ENCODE peak calls at places on chromosomes 6 and 20, in ten cellular contexts. One of them, this sample, is unnamed.

GRCh38 chr20:10922941-10923340 is 249.1 kb upstream of the JAG1 start:
- DNase-seq in caudate nucleus: no peak
- DNase-seq in tibial artery: no peak
- DNase-seq in pancreas: no peak
- DNase-seq in brain microvascular endothelial cell: peak
- DNase-seq in body of pancreas: no peak
- DNase-seq in suprapubic skin: no peak
- DNase-seq in tibial nerve: no peak
- DNase-seq in PC-9: peak
- DNase-seq in sigmoid colon: no peak
- DNase-seq in this sample: no peak

GRCh38 chr6:15663057-15663638 is 320 bp upstream of the DTNBP1 start:
- DNase-seq in caudate nucleus: no peak
- DNase-seq in tibial artery: no peak
- DNase-seq in pancreas: no peak
- DNase-seq in brain microvascular endothelial cell: peak
- DNase-seq in body of pancreas: no peak
- DNase-seq in suprapubic skin: no peak
- DNase-seq in tibial nerve: no peak
- DNase-seq in PC-9: no peak
- DNase-seq in sigmoid colon: no peak
- DNase-seq in this sample: no peak

GRCh38 chr6:37565267-37566208 is 65.8 kb upstream of the CCDC167 start:
- DNase-seq in caudate nucleus: no peak
- DNase-seq in tibial artery: no peak
- DNase-seq in pancreas: no peak
- DNase-seq in brain microvascular endothelial cell: no peak
- DNase-seq in body of pancreas: no peak
- DNase-seq in suprapubic skin: no peak
- DNase-seq in tibial nerve: no peak
- DNase-seq in PC-9: no peak
- DNase-seq in sigmoid colon: no peak
- DNase-seq in this sample: no peak

GRCh38 chr6:143581835-143582480 is 70.4 kb upstream of the FUCA2 start:
- DNase-seq in caudate nucleus: no peak
- DNase-seq in tibial artery: no peak
- DNase-seq in pancreas: no peak
- DNase-seq in brain microvascular endothelial cell: peak
- DNase-seq in body of pancreas: no peak
- DNase-seq in suprapubic skin: no peak
- DNase-seq in tibial nerve: no peak
- DNase-seq in PC-9: peak
- DNase-seq in sigmoid colon: no peak
- DNase-seq in this sample: no peak

GRCh38 chr20:56653221-56653620 is 24.1 kb downstream of the TFAP2C start:
- DNase-seq in caudate nucleus: no peak
- DNase-seq in tibial artery: no peak
- DNase-seq in pancreas: no peak
- DNase-seq in brain microvascular endothelial cell: no peak
- DNase-seq in body of pancreas: no peak
- DNase-seq in suprapubic skin: no peak
- DNase-seq in tibial nerve: no peak
- DNase-seq in PC-9: no peak
- DNase-seq in sigmoid colon: no peak
- DNase-seq in this sample: no peak

GRCh38 chr20:4867036-4867435 is 134.3 kb downstream of the SLC23A2 start:
- DNase-seq in caudate nucleus: no peak
- DNase-seq in tibial artery: no peak
- DNase-seq in pancreas: no peak
- DNase-seq in brain microvascular endothelial cell: no peak
- DNase-seq in body of pancreas: no peak
- DNase-seq in suprapubic skin: no peak
- DNase-seq in tibial nerve: no peak
- DNase-seq in PC-9: no peak
- DNase-seq in sigmoid colon: no peak
- DNase-seq in this sample: no peak

GRCh38 chr6:83633149-83633548 is 75.8 kb downstream of the SNAP91 start:
- DNase-seq in caudate nucleus: no peak
- DNase-seq in tibial artery: no peak
- DNase-seq in pancreas: no peak
- DNase-seq in brain microvascular endothelial cell: no peak
- DNase-seq in body of pancreas: no peak
- DNase-seq in suprapubic skin: no peak
- DNase-seq in tibial nerve: no peak
- DNase-seq in PC-9: no peak
- DNase-seq in sigmoid colon: no peak
- DNase-seq in this sample: no peak

GRCh38 chr20:56433880-56434255 is 21.8 kb downstream of the CASS4 start:
- DNase-seq in caudate nucleus: no peak
- DNase-seq in tibial artery: peak
- DNase-seq in pancreas: no peak
- DNase-seq in brain microvascular endothelial cell: peak
- DNase-seq in body of pancreas: no peak
- DNase-seq in suprapubic skin: no peak
- DNase-seq in tibial nerve: no peak
- DNase-seq in PC-9: no peak
- DNase-seq in sigmoid colon: peak
- DNase-seq in this sample: no peak

GRCh38 chr6:38688579-38689087 is 14.3 kb downstream of the GLO1 start:
- DNase-seq in caudate nucleus: no peak
- DNase-seq in tibial artery: no peak
- DNase-seq in pancreas: no peak
- DNase-seq in brain microvascular endothelial cell: no peak
- DNase-seq in body of pancreas: no peak
- DNase-seq in suprapubic skin: no peak
- DNase-seq in tibial nerve: no peak
- DNase-seq in PC-9: no peak
- DNase-seq in sigmoid colon: no peak
- DNase-seq in this sample: no peak

GRCh38 chr6:43702522-43703440 is 15.2 kb upstream of the MRPS18A start:
- DNase-seq in caudate nucleus: no peak
- DNase-seq in tibial artery: peak
- DNase-seq in pancreas: peak
- DNase-seq in brain microvascular endothelial cell: peak
- DNase-seq in body of pancreas: peak
- DNase-seq in suprapubic skin: peak
- DNase-seq in tibial nerve: peak
- DNase-seq in PC-9: peak
- DNase-seq in sigmoid colon: peak
- DNase-seq in this sample: no peak

GRCh38 chr6:136792945-136793289 is 640 bp upstream of the MAP3K5 start:
- DNase-seq in caudate nucleus: peak
- DNase-seq in tibial artery: peak
- DNase-seq in pancreas: peak
- DNase-seq in brain microvascular endothelial cell: peak
- DNase-seq in body of pancreas: peak
- DNase-seq in suprapubic skin: peak
- DNase-seq in tibial nerve: peak
- DNase-seq in PC-9: peak
- DNase-seq in sigmoid colon: peak
- DNase-seq in this sample: peak

GRCh38 chr6:10465633-10466499 is 51.0 kb upstream of the TFAP2A start:
- DNase-seq in caudate nucleus: no peak
- DNase-seq in tibial artery: no peak
- DNase-seq in pancreas: no peak
- DNase-seq in brain microvascular endothelial cell: peak
- DNase-seq in body of pancreas: peak
- DNase-seq in suprapubic skin: no peak
- DNase-seq in tibial nerve: no peak
- DNase-seq in PC-9: no peak
- DNase-seq in sigmoid colon: no peak
- DNase-seq in this sample: no peak

GRCh38 chr6:53984581-53984980 is 126.7 kb upstream of the MLIP start:
- DNase-seq in caudate nucleus: no peak
- DNase-seq in tibial artery: no peak
- DNase-seq in pancreas: no peak
- DNase-seq in brain microvascular endothelial cell: no peak
- DNase-seq in body of pancreas: no peak
- DNase-seq in suprapubic skin: no peak
- DNase-seq in tibial nerve: no peak
- DNase-seq in PC-9: no peak
- DNase-seq in sigmoid colon: no peak
- DNase-seq in this sample: no peak

GRCh38 chr6:100880149-100880900 is 804 bp downstream of the ASCC3 start:
- DNase-seq in caudate nucleus: no peak
- DNase-seq in tibial artery: no peak
- DNase-seq in pancreas: no peak
- DNase-seq in brain microvascular endothelial cell: peak
- DNase-seq in body of pancreas: no peak
- DNase-seq in suprapubic skin: no peak
- DNase-seq in tibial nerve: no peak
- DNase-seq in PC-9: peak
- DNase-seq in sigmoid colon: no peak
- DNase-seq in this sample: no peak

GRCh38 chr6:33123732-33124524 is 48.1 kb downstream of the HLA-DPB1 start:
- DNase-seq in caudate nucleus: no peak
- DNase-seq in tibial artery: no peak
- DNase-seq in pancreas: no peak
- DNase-seq in brain microvascular endothelial cell: no peak
- DNase-seq in body of pancreas: no peak
- DNase-seq in suprapubic skin: no peak
- DNase-seq in tibial nerve: no peak
- DNase-seq in PC-9: peak
- DNase-seq in sigmoid colon: no peak
- DNase-seq in this sample: no peak

GRCh38 chr6:5813625-5814027 is 193.1 kb downstream of the NRN1 start:
- DNase-seq in caudate nucleus: no peak
- DNase-seq in tibial artery: no peak
- DNase-seq in pancreas: no peak
- DNase-seq in brain microvascular endothelial cell: no peak
- DNase-seq in body of pancreas: no peak
- DNase-seq in suprapubic skin: no peak
- DNase-seq in tibial nerve: no peak
- DNase-seq in PC-9: no peak
- DNase-seq in sigmoid colon: no peak
- DNase-seq in this sample: no peak

GRCh38 chr20:45419188-45420091 is 3.5 kb downstream of the PIGT start:
- DNase-seq in caudate nucleus: no peak
- DNase-seq in tibial artery: peak
- DNase-seq in pancreas: no peak
- DNase-seq in brain microvascular endothelial cell: peak
- DNase-seq in body of pancreas: peak
- DNase-seq in suprapubic skin: peak
- DNase-seq in tibial nerve: peak
- DNase-seq in PC-9: peak
- DNase-seq in sigmoid colon: peak
- DNase-seq in this sample: no peak

GRCh38 chr6:106300020-106300772 is 25.4 kb downstream of the ATG5 start:
- DNase-seq in caudate nucleus: no peak
- DNase-seq in tibial artery: no peak
- DNase-seq in pancreas: no peak
- DNase-seq in brain microvascular endothelial cell: no peak
- DNase-seq in body of pancreas: no peak
- DNase-seq in suprapubic skin: no peak
- DNase-seq in tibial nerve: no peak
- DNase-seq in PC-9: no peak
- DNase-seq in sigmoid colon: no peak
- DNase-seq in this sample: no peak
- H3K27ac ChIP-seq in caudate nucleus: no peak
- H3K27ac ChIP-seq in tibial artery: no peak
- H3K27ac ChIP-seq in pancreas: no peak
- H3K27ac ChIP-seq in brain microvascular endothelial cell: no peak
- H3K27ac ChIP-seq in body of pancreas: no peak
- H3K27ac ChIP-seq in suprapubic skin: no peak
- H3K27ac ChIP-seq in tibial nerve: no peak
- H3K27ac ChIP-seq in PC-9: no peak
- H3K27ac ChIP-seq in sigmoid colon: no peak
- H3K27ac ChIP-seq in this sample: no peak

DNA sequence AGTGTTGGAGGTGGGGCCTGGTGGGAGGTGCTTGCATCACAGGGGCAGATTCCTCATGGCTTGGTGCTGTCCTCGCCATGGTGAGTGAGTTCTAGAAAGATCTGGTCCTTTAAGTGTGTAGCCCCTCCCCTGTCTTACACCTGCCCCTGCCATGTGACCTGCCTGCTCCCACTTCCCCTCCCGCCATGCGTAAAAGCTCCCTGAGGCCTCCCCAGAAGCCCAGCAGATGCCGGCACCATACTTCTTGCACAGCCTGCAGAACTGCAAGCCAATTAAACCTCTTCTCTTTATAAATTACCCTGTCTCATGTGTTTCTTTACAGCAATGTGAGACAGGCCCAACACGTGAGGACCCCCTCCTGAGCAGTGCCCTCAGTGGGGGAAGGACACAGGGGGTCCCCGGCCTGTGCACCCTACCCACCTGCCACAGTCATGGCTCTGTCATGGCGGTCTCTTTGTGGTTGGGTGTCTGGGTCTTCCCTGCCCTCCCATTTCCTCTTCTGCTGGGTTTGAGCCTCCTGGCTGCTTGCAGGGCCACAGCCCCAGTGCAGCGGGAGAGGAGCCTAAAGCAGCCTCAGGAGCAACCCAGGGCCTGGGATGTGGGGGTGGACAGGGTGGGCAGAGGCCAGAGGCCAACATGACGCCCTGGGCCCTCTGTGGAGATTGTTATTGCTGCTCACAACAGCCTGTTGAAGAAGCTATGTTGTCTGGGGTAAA is 87.2 kb upstream of the QKI start:
- DNase-seq in caudate nucleus: no peak
- DNase-seq in tibial artery: no peak
- DNase-seq in pancreas: no peak
- DNase-seq in brain microvascular endothelial cell: no peak
- DNase-seq in body of pancreas: no peak
- DNase-seq in suprapubic skin: no peak
- DNase-seq in tibial nerve: no peak
- DNase-seq in PC-9: no peak
- DNase-seq in sigmoid colon: no peak
- DNase-seq in this sample: no peak
- H3K27ac ChIP-seq in caudate nucleus: peak
- H3K27ac ChIP-seq in tibial artery: no peak
- H3K27ac ChIP-seq in pancreas: no peak
- H3K27ac ChIP-seq in brain microvascular endothelial cell: no peak
- H3K27ac ChIP-seq in body of pancreas: no peak
- H3K27ac ChIP-seq in suprapubic skin: no peak
- H3K27ac ChIP-seq in tibial nerve: peak
- H3K27ac ChIP-seq in PC-9: no peak
- H3K27ac ChIP-seq in sigmoid colon: no peak
- H3K27ac ChIP-seq in this sample: peak

DNA sequence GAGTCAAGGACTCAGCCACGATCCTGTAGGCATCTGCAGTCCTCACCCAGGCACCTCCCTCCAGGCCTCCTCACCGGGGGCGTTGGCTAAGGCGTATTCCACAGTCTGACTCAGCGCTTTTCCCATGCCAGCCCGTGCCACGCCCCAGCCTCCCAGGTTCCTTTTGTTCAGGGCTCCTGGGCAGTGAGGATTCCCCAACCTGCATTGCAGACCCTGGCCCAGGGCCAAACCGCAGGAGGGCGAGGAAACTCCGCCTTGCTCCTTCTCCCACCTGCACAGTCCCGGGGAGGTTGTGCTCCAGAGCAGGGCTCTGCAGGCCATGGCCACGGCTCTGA is 202.8 kb upstream of the CST7 start:
- DNase-seq in caudate nucleus: no peak
- DNase-seq in tibial artery: peak
- DNase-seq in pancreas: peak
- DNase-seq in brain microvascular endothelial cell: no peak
- DNase-seq in body of pancreas: peak
- DNase-seq in suprapubic skin: no peak
- DNase-seq in tibial nerve: no peak
- DNase-seq in PC-9: peak
- DNase-seq in sigmoid colon: no peak
- DNase-seq in this sample: no peak
- H3K27ac ChIP-seq in caudate nucleus: no peak
- H3K27ac ChIP-seq in tibial artery: no peak
- H3K27ac ChIP-seq in pancreas: no peak
- H3K27ac ChIP-seq in brain microvascular endothelial cell: no peak
- H3K27ac ChIP-seq in body of pancreas: no peak
- H3K27ac ChIP-seq in suprapubic skin: no peak
- H3K27ac ChIP-seq in tibial nerve: no peak
- H3K27ac ChIP-seq in PC-9: no peak
- H3K27ac ChIP-seq in sigmoid colon: no peak
- H3K27ac ChIP-seq in this sample: no peak

GRCh38 chr6:122323361-122323760 is 76.1 kb upstream of the HSF2 start:
- DNase-seq in caudate nucleus: no peak
- DNase-seq in tibial artery: no peak
- DNase-seq in pancreas: no peak
- DNase-seq in brain microvascular endothelial cell: peak
- DNase-seq in body of pancreas: no peak
- DNase-seq in suprapubic skin: no peak
- DNase-seq in tibial nerve: no peak
- DNase-seq in PC-9: no peak
- DNase-seq in sigmoid colon: no peak
- DNase-seq in this sample: no peak
- H3K27ac ChIP-seq in caudate nucleus: no peak
- H3K27ac ChIP-seq in tibial artery: no peak
- H3K27ac ChIP-seq in pancreas: peak
- H3K27ac ChIP-seq in brain microvascular endothelial cell: peak
- H3K27ac ChIP-seq in body of pancreas: peak
- H3K27ac ChIP-seq in suprapubic skin: no peak
- H3K27ac ChIP-seq in tibial nerve: no peak
- H3K27ac ChIP-seq in PC-9: no peak
- H3K27ac ChIP-seq in sigmoid colon: no peak
- H3K27ac ChIP-seq in this sample: no peak

This sample was measured in substantia nigra.